ENCODE peak calls at places on chromosomes 5 and 9, in ten cellular contexts. One of them, this sample, is unnamed.

GRCh38 chr9:100577776-100578448 is at the start of gene CAVIN4:
- DNase-seq in HFFc6: peak
- DNase-seq in psoas muscle: peak
- DNase-seq in H9: no peak
- DNase-seq in BJ: peak
- DNase-seq in A673: no peak
- DNase-seq in cardiac muscle cell: peak
- DNase-seq in HFF-Myc: no peak
- DNase-seq in AG04450: no peak
- DNase-seq in chondrocyte: no peak
- DNase-seq in this sample: no peak

GRCh38 chr9:4828776-4829175 is 36.0 kb downstream of the RCL1 start:
- DNase-seq in HFFc6: peak
- DNase-seq in psoas muscle: no peak
- DNase-seq in H9: no peak
- DNase-seq in BJ: no peak
- DNase-seq in A673: peak
- DNase-seq in cardiac muscle cell: peak
- DNase-seq in HFF-Myc: no peak
- DNase-seq in AG04450: no peak
- DNase-seq in chondrocyte: no peak
- DNase-seq in this sample: no peak

GRCh38 chr5:159788835-159789331 is 127.4 kb upstream of the ADRA1B start:
- DNase-seq in HFFc6: no peak
- DNase-seq in psoas muscle: peak
- DNase-seq in H9: no peak
- DNase-seq in BJ: no peak
- DNase-seq in A673: no peak
- DNase-seq in cardiac muscle cell: peak
- DNase-seq in HFF-Myc: no peak
- DNase-seq in AG04450: no peak
- DNase-seq in chondrocyte: no peak
- DNase-seq in this sample: no peak

GRCh38 chr5:91283899-91284298 is 99.2 kb downstream of the ARRDC3 start:
- DNase-seq in HFFc6: peak
- DNase-seq in psoas muscle: no peak
- DNase-seq in H9: no peak
- DNase-seq in BJ: peak
- DNase-seq in A673: no peak
- DNase-seq in cardiac muscle cell: peak
- DNase-seq in HFF-Myc: no peak
- DNase-seq in AG04450: no peak
- DNase-seq in chondrocyte: no peak
- DNase-seq in this sample: no peak

GRCh38 chr9:96867282-96867814 is 13.0 kb upstream of the ZNF782 start:
- DNase-seq in HFFc6: no peak
- DNase-seq in psoas muscle: no peak
- DNase-seq in H9: no peak
- DNase-seq in BJ: no peak
- DNase-seq in A673: no peak
- DNase-seq in cardiac muscle cell: no peak
- DNase-seq in HFF-Myc: no peak
- DNase-seq in AG04450: no peak
- DNase-seq in chondrocyte: no peak
- DNase-seq in this sample: no peak

GRCh38 chr5:10391130-10391529 is 37.6 kb downstream of the MARCHF6 start:
- DNase-seq in HFFc6: no peak
- DNase-seq in psoas muscle: no peak
- DNase-seq in H9: no peak
- DNase-seq in BJ: no peak
- DNase-seq in A673: no peak
- DNase-seq in cardiac muscle cell: no peak
- DNase-seq in HFF-Myc: no peak
- DNase-seq in AG04450: no peak
- DNase-seq in chondrocyte: no peak
- DNase-seq in this sample: no peak

GRCh38 chr5:9782806-9783560 is 152.8 kb upstream of the TAS2R1 start:
- DNase-seq in HFFc6: peak
- DNase-seq in psoas muscle: no peak
- DNase-seq in H9: no peak
- DNase-seq in BJ: peak
- DNase-seq in A673: no peak
- DNase-seq in cardiac muscle cell: peak
- DNase-seq in HFF-Myc: peak
- DNase-seq in AG04450: peak
- DNase-seq in chondrocyte: no peak
- DNase-seq in this sample: no peak

GRCh38 chr5:102762095-102762534 is 7.0 kb downstream of the PAM start:
- DNase-seq in HFFc6: peak
- DNase-seq in psoas muscle: no peak
- DNase-seq in H9: no peak
- DNase-seq in BJ: no peak
- DNase-seq in A673: peak
- DNase-seq in cardiac muscle cell: peak
- DNase-seq in HFF-Myc: no peak
- DNase-seq in AG04450: no peak
- DNase-seq in chondrocyte: no peak
- DNase-seq in this sample: no peak

GRCh38 chr9:113474372-113474771 is 10.8 kb downstream of the RGS3 start:
- DNase-seq in HFFc6: no peak
- DNase-seq in psoas muscle: no peak
- DNase-seq in H9: no peak
- DNase-seq in BJ: no peak
- DNase-seq in A673: no peak
- DNase-seq in cardiac muscle cell: no peak
- DNase-seq in HFF-Myc: no peak
- DNase-seq in AG04450: no peak
- DNase-seq in chondrocyte: no peak
- DNase-seq in this sample: no peak

GRCh38 chr5:40401281-40401680 is 278.4 kb upstream of the PTGER4 start:
- DNase-seq in HFFc6: peak
- DNase-seq in psoas muscle: no peak
- DNase-seq in H9: no peak
- DNase-seq in BJ: no peak
- DNase-seq in A673: peak
- DNase-seq in cardiac muscle cell: peak
- DNase-seq in HFF-Myc: no peak
- DNase-seq in AG04450: no peak
- DNase-seq in chondrocyte: no peak
- DNase-seq in this sample: no peak

GRCh38 chr9:16150501-16150900 is 597.7 kb downstream of the CCDC171 start:
- DNase-seq in HFFc6: no peak
- DNase-seq in psoas muscle: no peak
- DNase-seq in H9: no peak
- DNase-seq in BJ: no peak
- DNase-seq in A673: no peak
- DNase-seq in cardiac muscle cell: peak
- DNase-seq in HFF-Myc: no peak
- DNase-seq in AG04450: no peak
- DNase-seq in chondrocyte: no peak
- DNase-seq in this sample: no peak

GRCh38 chr9:137487454-137488329 is 28.6 kb upstream of the NSMF start:
- DNase-seq in HFFc6: no peak
- DNase-seq in psoas muscle: peak
- DNase-seq in H9: peak
- DNase-seq in BJ: no peak
- DNase-seq in A673: no peak
- DNase-seq in cardiac muscle cell: peak
- DNase-seq in HFF-Myc: no peak
- DNase-seq in AG04450: no peak
- DNase-seq in chondrocyte: no peak
- DNase-seq in this sample: no peak

GRCh38 chr5:108472237-108472636 is 90.3 kb upstream of the FBXL17 start:
- DNase-seq in HFFc6: peak
- DNase-seq in psoas muscle: no peak
- DNase-seq in H9: no peak
- DNase-seq in BJ: no peak
- DNase-seq in A673: no peak
- DNase-seq in cardiac muscle cell: no peak
- DNase-seq in HFF-Myc: no peak
- DNase-seq in AG04450: no peak
- DNase-seq in chondrocyte: no peak
- DNase-seq in this sample: no peak

GRCh38 chr5:18032744-18033143 is 398.5 kb downstream of the TAF11L14 start:
- DNase-seq in HFFc6: no peak
- DNase-seq in psoas muscle: no peak
- DNase-seq in H9: no peak
- DNase-seq in BJ: no peak
- DNase-seq in A673: no peak
- DNase-seq in cardiac muscle cell: no peak
- DNase-seq in HFF-Myc: no peak
- DNase-seq in AG04450: no peak
- DNase-seq in chondrocyte: no peak
- DNase-seq in this sample: no peak

GRCh38 chr9:32394381-32395049 is 10.1 kb downstream of the ACO1 start:
- DNase-seq in HFFc6: no peak
- DNase-seq in psoas muscle: no peak
- DNase-seq in H9: no peak
- DNase-seq in BJ: no peak
- DNase-seq in A673: no peak
- DNase-seq in cardiac muscle cell: no peak
- DNase-seq in HFF-Myc: no peak
- DNase-seq in AG04450: no peak
- DNase-seq in chondrocyte: no peak
- DNase-seq in this sample: no peak

GRCh38 chr5:133919148-133920136 is 49.0 kb downstream of the C5orf15 start:
- DNase-seq in HFFc6: no peak
- DNase-seq in psoas muscle: no peak
- DNase-seq in H9: no peak
- DNase-seq in BJ: no peak
- DNase-seq in A673: no peak
- DNase-seq in cardiac muscle cell: no peak
- DNase-seq in HFF-Myc: no peak
- DNase-seq in AG04450: no peak
- DNase-seq in chondrocyte: no peak
- DNase-seq in this sample: no peak
- TF ChIP-seq CTCF in HFFc6: peak
- TF ChIP-seq CTCF in psoas muscle: no peak
- TF ChIP-seq CTCF in H9: peak
- TF ChIP-seq CTCF in BJ: no peak
- TF ChIP-seq CTCF in A673: peak
- TF ChIP-seq CTCF in cardiac muscle cell: peak
- TF ChIP-seq CTCF in HFF-Myc: no peak
- TF ChIP-seq CTCF in AG04450: peak
- TF ChIP-seq CTCF in chondrocyte: no peak
- TF ChIP-seq CTCF in this sample: no peak

DNA sequence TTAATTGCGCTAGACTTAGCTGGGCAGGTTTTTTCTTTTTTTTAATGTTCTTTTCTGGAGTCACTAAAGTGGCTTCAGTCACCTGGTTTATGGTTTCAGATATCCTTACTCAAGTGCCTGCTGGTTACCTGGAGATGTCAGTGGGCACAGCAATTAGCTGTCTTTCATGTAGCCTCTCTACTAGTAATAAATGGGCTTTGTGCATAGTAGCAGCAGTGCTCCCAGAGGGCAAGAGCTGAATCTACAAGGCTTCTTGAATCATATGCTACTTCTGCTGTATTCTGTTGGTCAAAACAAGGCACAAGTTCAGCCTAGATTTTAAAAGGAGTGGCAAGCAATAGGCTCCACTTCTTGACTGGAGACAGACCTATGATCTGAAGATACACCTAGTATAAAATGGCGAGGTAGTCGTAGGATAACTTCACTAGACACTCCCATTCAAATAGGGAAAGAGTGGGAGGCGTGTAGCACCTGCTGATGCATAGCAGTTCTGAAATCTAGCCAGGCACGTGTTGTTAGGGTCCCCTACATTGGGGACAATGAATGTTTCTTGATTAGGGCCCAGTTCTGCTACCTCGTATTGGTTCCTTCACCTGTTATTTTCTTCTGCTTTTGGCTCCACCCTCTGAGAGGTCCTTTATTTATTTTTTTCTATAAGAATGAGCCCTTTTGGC is 7.0 kb downstream of the SCAMP1 start:
- DNase-seq in HFFc6: no peak
- DNase-seq in psoas muscle: no peak
- DNase-seq in H9: no peak
- DNase-seq in BJ: no peak
- DNase-seq in A673: no peak
- DNase-seq in cardiac muscle cell: no peak
- DNase-seq in HFF-Myc: no peak
- DNase-seq in AG04450: no peak
- DNase-seq in chondrocyte: no peak
- DNase-seq in this sample: no peak
- TF ChIP-seq CTCF in HFFc6: no peak
- TF ChIP-seq CTCF in psoas muscle: no peak
- TF ChIP-seq CTCF in H9: peak
- TF ChIP-seq CTCF in BJ: no peak
- TF ChIP-seq CTCF in A673: no peak
- TF ChIP-seq CTCF in cardiac muscle cell: no peak
- TF ChIP-seq CTCF in HFF-Myc: no peak
- TF ChIP-seq CTCF in AG04450: no peak
- TF ChIP-seq CTCF in chondrocyte: peak
- TF ChIP-seq CTCF in this sample: no peak

GRCh38 chr5:32712463-32713395 is 1.6 kb downstream of the NPR3 start:
- DNase-seq in HFFc6: peak
- DNase-seq in psoas muscle: no peak
- DNase-seq in H9: peak
- DNase-seq in BJ: no peak
- DNase-seq in A673: peak
- DNase-seq in cardiac muscle cell: peak
- DNase-seq in HFF-Myc: no peak
- DNase-seq in AG04450: no peak
- DNase-seq in chondrocyte: no peak
- DNase-seq in this sample: no peak
- TF ChIP-seq CTCF in HFFc6: peak
- TF ChIP-seq CTCF in psoas muscle: no peak
- TF ChIP-seq CTCF in H9: no peak
- TF ChIP-seq CTCF in BJ: peak
- TF ChIP-seq CTCF in A673: peak
- TF ChIP-seq CTCF in cardiac muscle cell: no peak
- TF ChIP-seq CTCF in HFF-Myc: peak
- TF ChIP-seq CTCF in AG04450: peak
- TF ChIP-seq CTCF in chondrocyte: peak
- TF ChIP-seq CTCF in this sample: no peak

DNA sequence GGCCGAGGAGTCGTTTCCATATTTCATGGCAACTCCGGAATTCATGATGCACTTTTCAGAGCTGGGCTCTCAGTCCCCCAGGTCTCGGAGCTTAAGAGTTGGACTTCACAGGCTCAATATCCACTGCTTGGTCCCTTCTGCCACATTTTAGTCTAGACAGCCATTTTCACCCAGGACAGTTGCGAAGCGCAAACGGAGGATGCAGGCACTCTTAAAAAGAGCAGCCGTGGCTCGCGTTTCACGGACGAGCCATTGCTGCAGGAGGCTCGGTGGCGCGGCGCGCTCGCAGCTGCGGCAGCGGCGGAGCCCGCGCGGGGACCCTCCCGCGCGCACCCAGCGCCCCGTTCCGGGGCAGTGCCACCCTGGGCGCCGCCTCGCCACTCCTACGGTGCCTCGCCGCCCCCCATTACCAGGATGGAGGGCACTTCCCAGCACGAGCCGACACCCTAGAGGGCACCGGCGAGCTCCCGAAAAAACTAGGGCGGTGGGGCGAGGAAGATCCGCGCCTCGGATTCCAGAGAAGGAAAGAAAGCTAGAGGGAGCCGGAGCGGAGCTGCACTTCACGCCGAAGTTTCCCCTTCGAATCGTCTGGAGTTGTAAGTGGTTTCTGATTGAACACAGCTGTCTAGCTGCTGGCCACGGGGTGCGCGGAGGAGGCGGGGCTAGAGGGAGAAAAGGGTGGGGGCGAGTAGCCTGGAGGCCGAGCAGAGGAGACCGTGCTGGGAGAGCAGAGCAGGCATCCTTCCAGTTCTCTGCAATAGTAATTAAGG is 140.3 kb downstream of the TSSK1B start:
- DNase-seq in HFFc6: peak
- DNase-seq in psoas muscle: peak
- DNase-seq in H9: peak
- DNase-seq in BJ: peak
- DNase-seq in A673: peak
- DNase-seq in cardiac muscle cell: peak
- DNase-seq in HFF-Myc: peak
- DNase-seq in AG04450: peak
- DNase-seq in chondrocyte: peak
- DNase-seq in this sample: peak
- TF ChIP-seq CTCF in HFFc6: peak
- TF ChIP-seq CTCF in psoas muscle: no peak
- TF ChIP-seq CTCF in H9: no peak
- TF ChIP-seq CTCF in BJ: peak
- TF ChIP-seq CTCF in A673: peak
- TF ChIP-seq CTCF in cardiac muscle cell: peak
- TF ChIP-seq CTCF in HFF-Myc: peak
- TF ChIP-seq CTCF in AG04450: peak
- TF ChIP-seq CTCF in chondrocyte: peak
- TF ChIP-seq CTCF in this sample: no peak